ENCODE peak calls at places on chromosomes 11 and 22, in seven cellular contexts. F, Q, X, M, Z, R and O are unnamed samples. For H3K9me3, the result is how much of the 10 kb centered on the place peaks cover.

GRCh38 chr11:17386331-17387084 is 2.0 kb downstream of the KCNJ11 start:
- DNase-seq in F (peak), Q (peak), X (peak), M (peak), Z (no peak), R (peak), O (no peak)

GRCh38 chr11:86475027-86475426 is 100.3 kb downstream of the CCDC81 start:
- DNase-seq in F (no peak), Q (no peak), X (no peak), M (no peak), Z (no peak), R (no peak), O (no peak)

GRCh38 chr11:116691779-116692178 is 81.0 kb downstream of the BUD13 start:
- DNase-seq in F (peak), Q (no peak), X (peak), M (peak), Z (no peak), R (peak), O (peak)

GRCh38 chr22:45632791-45633515 is 38.7 kb upstream of the ATXN10 start:
- DNase-seq in F (no peak), Q (no peak), X (no peak), M (no peak), Z (no peak), R (no peak), O (no peak)

GRCh38 chr11:46188017-46188416 is 66.8 kb upstream of the PHF21A start:
- DNase-seq in F (no peak), Q (no peak), X (no peak), M (no peak), Z (no peak), R (no peak), O (no peak)

GRCh38 chr11:124902616-124903015 is 5.0 kb upstream of the ROBO4 start:
- DNase-seq in F (no peak), Q (no peak), X (no peak), M (no peak), Z (no peak), R (peak), O (no peak)

GRCh38 chr11:35619030-35619753 is 932 bp downstream of the FJX1 start:
- DNase-seq in F (peak), Q (no peak), X (no peak), M (peak), Z (no peak), R (peak), O (peak)

GRCh38 chr11:123188508-123189165 is 6.4 kb downstream of the CLMP start:
- DNase-seq in F (no peak), Q (no peak), X (no peak), M (no peak), Z (peak), R (peak), O (no peak)

DNA sequence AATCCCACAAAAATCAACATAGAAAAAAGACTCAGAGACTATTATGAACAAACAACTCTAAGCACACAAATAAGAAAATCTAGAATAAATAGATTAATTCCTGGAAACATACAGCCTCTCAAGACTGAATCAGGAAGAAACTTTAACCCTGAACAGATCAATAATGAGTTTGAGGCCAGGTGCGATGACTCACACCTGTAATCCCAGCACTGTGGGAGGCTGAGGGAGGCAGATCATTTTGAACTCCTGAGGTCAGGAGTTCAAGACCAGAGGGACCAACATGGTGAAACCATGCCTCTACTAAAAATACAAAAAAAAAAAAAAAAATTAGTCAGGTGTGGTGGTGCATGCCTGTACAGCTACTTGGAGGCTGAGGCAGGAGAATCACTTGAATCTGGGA is 499.5 kb upstream of the LUZP2 start:
- DNase-seq in F (no peak), Q (no peak), X (no peak), M (no peak), Z (no peak), R (no peak), O (no peak)
- H3K9me3 ChIP-seq in F (under half), Q (under half), X (under half), M (under half), Z (under half), R (under half), O (under half)

GRCh38 chr11:63472372-63472771 is 18.6 kb downstream of the PLAAT5 start:
- DNase-seq in F (no peak), Q (no peak), X (no peak), M (no peak), Z (no peak), R (no peak), O (no peak)
- H3K9me3 ChIP-seq in F (under half), Q (under half), X (under half), M (under half), Z (under half), R (under half), O (under half)

DNA sequence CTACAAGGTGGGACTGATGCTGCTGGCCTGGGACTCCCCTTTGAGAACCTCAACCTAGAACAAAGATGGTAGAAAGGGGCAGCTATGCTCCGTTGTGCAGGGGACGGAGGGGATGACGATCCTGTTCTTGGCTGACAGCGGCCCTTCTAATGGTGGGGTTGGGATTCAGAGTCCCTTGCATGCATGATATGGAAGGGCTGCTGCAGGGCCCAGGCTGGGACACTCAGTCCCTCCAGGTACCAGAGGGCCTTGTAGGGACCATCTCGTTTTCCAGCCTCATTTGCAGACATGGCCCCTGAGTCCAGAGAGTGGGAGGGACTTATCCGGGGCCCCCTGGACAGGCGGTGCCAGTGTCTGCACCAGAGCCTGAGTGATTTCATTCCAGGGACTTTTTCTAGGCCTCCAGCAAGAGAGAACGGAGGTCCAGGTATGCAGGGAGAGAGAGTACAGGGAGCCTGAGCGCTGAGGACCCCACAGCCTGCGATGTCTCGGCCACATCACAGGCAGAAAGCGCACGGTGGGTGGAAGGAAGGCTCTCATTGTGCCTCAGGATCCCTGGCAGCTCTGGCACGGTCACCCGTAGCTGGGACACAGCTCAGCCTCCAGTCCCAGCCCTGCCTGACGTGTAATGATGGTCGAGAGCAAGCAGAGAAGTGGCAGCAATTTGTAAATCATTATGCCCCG is 860.7 kb downstream of the TBC1D22A start:
- DNase-seq in F (no peak), Q (no peak), X (no peak), M (no peak), Z (no peak), R (no peak), O (no peak)
- H3K9me3 ChIP-seq in F (under half), Q (under half), X (under half), M (under half), Z (half or more), R (under half), O (under half)

DNA sequence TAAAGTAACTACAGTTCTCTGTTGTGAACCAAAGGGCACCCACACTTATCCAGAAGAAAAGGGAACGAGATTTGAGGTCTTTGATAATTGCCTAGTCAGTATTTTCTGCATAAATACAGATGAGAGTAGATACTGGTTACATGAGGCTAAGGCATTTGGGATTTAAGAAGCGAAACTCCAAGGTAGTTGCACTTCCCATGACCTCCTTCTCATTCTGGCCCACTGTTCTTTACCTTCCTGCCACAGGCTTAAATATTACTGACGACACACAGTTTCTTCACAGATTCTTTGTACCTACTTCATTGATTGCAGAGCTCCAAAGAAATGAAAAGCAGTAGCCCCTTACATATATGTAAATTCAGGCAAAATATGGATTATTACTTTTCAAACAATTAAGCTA is 915.3 kb downstream of the LRRC4C start:
- DNase-seq in F (no peak), Q (no peak), X (no peak), M (no peak), Z (no peak), R (no peak), O (no peak)
- H3K9me3 ChIP-seq in F (under half), Q (under half), X (under half), M (under half), Z (under half), R (under half), O (under half)

GRCh38 chr22:49689858-49690257 is 137.8 kb downstream of the BRD1 start:
- DNase-seq in F (no peak), Q (no peak), X (no peak), M (no peak), Z (no peak), R (no peak), O (no peak)
- H3K9me3 ChIP-seq in F (under half), Q (under half), X (under half), M (under half), Z (half or more), R (under half), O (under half)